ENCODE peak calls at places on chromosomes 12 and 14, in nine cellular contexts. Y is activated T-helper 1 cell treated with Interleukin-2 at 50 U/mL for 16 hours, U is right atrium auricular region, C is T-helper 9 cell, V is T follicular helper cell, S is posterior vena cava, L is K562, A is cardiac fibroblast, D is psoas muscle. G is an unnamed sample.
A peak's percentile ranks its signal among the peaks of the same experiment; 100 is the strongest.

GRCh38 chr12:6367065-6367968 is 8.0 kb downstream of the SCNN1A start:
- DNase-seq in Y (no peak), U (no peak), A (peak; percentile 49), L (peak; percentile 56), C (no peak), S (no peak), V (no peak), D (no peak), G (no peak)

GRCh38 chr14:35368583-35368982 is 36.0 kb downstream of the NFKBIA start:
- DNase-seq in U (no peak), D (no peak), C (no peak), Y (no peak), L (no peak), V (no peak), A (no peak), S (no peak), G (no peak)

GRCh38 chr12:64452559-64453329 is 824 bp downstream of the TBK1 start:
- DNase-seq in A (peak; percentile 94), D (no peak), S (no peak), C (no peak), L (peak; percentile 50), V (no peak), Y (no peak), U (no peak), G (no peak)

GRCh38 chr14:88181072-88181471 is 142.0 kb downstream of the KCNK10 start:
- DNase-seq in L (no peak), D (no peak), A (no peak), V (no peak), U (no peak), S (no peak), C (no peak), Y (no peak), G (no peak)

GRCh38 chr14:61444215-61444768 is 122.9 kb downstream of the PRKCH start:
- DNase-seq in D (no peak), L (no peak), U (no peak), Y (peak; percentile 46), C (peak; percentile 32), A (no peak), S (no peak), V (peak; percentile 51), G (peak; percentile 51)

GRCh38 chr14:22836301-22837058 is at the start of gene MMP14:
- DNase-seq in Y (no peak), U (peak; percentile 88), C (no peak), D (peak; percentile 77), S (peak; percentile 91), V (no peak), L (no peak), A (peak; percentile 92), G (no peak)

GRCh38 chr12:52561880-52562449 is 9.0 kb upstream of the KRT71 start:
- DNase-seq in U (no peak), D (no peak), Y (no peak), S (no peak), L (peak; percentile 19), A (peak; percentile 23), C (no peak), V (no peak), G (no peak)

GRCh38 chr12:102174761-102175160 is 22.9 kb downstream of the PMCH start:
- DNase-seq in S (no peak), A (no peak), V (no peak), L (no peak), D (no peak), C (no peak), Y (no peak), U (no peak), G (no peak)

GRCh38 chr12:9244894-9245293 is 36.7 kb upstream of the PZP start:
- DNase-seq in C (no peak), A (no peak), D (peak; percentile 19), Y (no peak), S (no peak), L (no peak), U (no peak), V (no peak), G (no peak)

GRCh38 chr14:85572021-85572420 is 42.1 kb downstream of the FLRT2 start:
- DNase-seq in L (no peak), D (no peak), Y (no peak), A (no peak), U (no peak), C (no peak), V (no peak), S (no peak), G (no peak)

GRCh38 chr12:68962855-68963455 is 30.0 kb upstream of the CPM start:
- DNase-seq in L (no peak), A (peak; percentile 70), C (no peak), Y (no peak), S (no peak), U (no peak), V (no peak), D (no peak), G (no peak)

GRCh38 chr14:77151245-77151644 is 9.7 kb upstream of the ZDHHC22 start:
- DNase-seq in V (no peak), D (no peak), S (no peak), C (no peak), A (peak; percentile 23), L (peak; percentile 31), U (no peak), Y (no peak), G (no peak)

GRCh38 chr12:107513636-107514400 is 171.8 kb upstream of the PWP1 start:
- DNase-seq in U (no peak), L (no peak), A (no peak), D (no peak), S (no peak), Y (no peak), C (no peak), V (no peak), G (no peak)

GRCh38 chr14:79899610-79900009 is 311.7 kb downstream of the DIO2 start:
- DNase-seq in C (no peak), Y (no peak), S (no peak), D (no peak), V (no peak), U (no peak), L (no peak), A (no peak), G (no peak)

GRCh38 chr12:51821423-51822260 is 26.9 kb downstream of the FIGNL2 start:
- DNase-seq in V (peak; percentile 14), L (no peak), Y (peak; percentile 20), A (no peak), U (no peak), C (peak; percentile 14), D (peak; percentile 22), S (no peak), G (peak; percentile 11)

GRCh38 chr12:102167821-102168605 is 29.6 kb downstream of the PMCH start:
- DNase-seq in A (peak; percentile 28), Y (no peak), C (no peak), U (no peak), S (no peak), V (no peak), L (no peak), D (no peak), G (no peak)

GRCh38 chr12:87924149-87924548 is 105.1 kb downstream of the C12orf50 start:
- DNase-seq in L (no peak), V (no peak), Y (no peak), U (no peak), C (no peak), S (no peak), D (no peak), A (no peak), G (no peak)

GRCh38 chr12:92771011-92771410 is 68.2 kb downstream of the PLEKHG7 start:
- DNase-seq in Y (no peak), S (no peak), L (no peak), U (no peak), V (no peak), A (no peak), C (no peak), D (no peak), G (no peak)

GRCh38 chr12:130161261-130162231 is 718 bp upstream of the FZD10 start:
- DNase-seq in S (peak; percentile 78), C (no peak), U (no peak), V (no peak), L (no peak), D (peak; percentile 44), A (no peak), Y (no peak), G (no peak)

GRCh38 chr12:107847830-107848229 is 73.3 kb downstream of the ASCL4 start:
- DNase-seq in S (no peak), C (no peak), L (no peak), Y (no peak), A (no peak), U (no peak), D (no peak), V (no peak), G (no peak)

GRCh38 chr12:12559699-12560296 is 2.9 kb downstream of the DUSP16 start:
- DNase-seq in U (no peak), V (no peak), A (no peak), D (no peak), S (no peak), L (no peak), C (no peak), Y (no peak), G (no peak)

GRCh38 chr14:104933721-104934379 is 9.2 kb downstream of the PLD4 start:
- DNase-seq in S (no peak), V (no peak), Y (no peak), D (no peak), U (no peak), C (no peak), L (no peak), A (no peak), G (no peak)

GRCh38 chr12:6336859-6337744 is 4.8 kb downstream of the TNFRSF1A start:
- DNase-seq in V (peak; percentile 42), Y (peak; percentile 56), A (peak; percentile 43), L (peak; percentile 50), S (no peak), U (no peak), C (peak; percentile 56), D (no peak), G (peak; percentile 61)

GRCh38 chr12:12267801-12268200 is 957 bp upstream of the LRP6 start:
- DNase-seq in Y (no peak), A (no peak), S (no peak), V (no peak), D (no peak), L (peak; percentile 8), U (no peak), C (no peak), G (no peak)

GRCh38 chr12:23891115-23891514 is 58.4 kb downstream of the SOX5 start:
- DNase-seq in Y (no peak), S (no peak), L (no peak), C (no peak), U (no peak), D (no peak), A (no peak), V (no peak), G (no peak)

G was measured in effector memory CD4-positive, alpha-beta T cell.